ENCODE peak calls at places on chromosomes 3 and 15, in five cellular contexts. A is epithelial cell of esophagus, D is left ventricle myocardium inferior, B is PC-3, L is GM23248. R is an unnamed sample.
A peak's percentile ranks its signal among the peaks of the same experiment; 100 is the strongest.

GRCh38 chr15:69217381-69217780 is 56.9 kb downstream of the GLCE start:
- DNase-seq in D (no peak), A (no peak), L (no peak), B (no peak), R (no peak)

GRCh38 chr15:60412807-60413597 is 15.2 kb upstream of the ANXA2 start:
- DNase-seq in A (peak; percentile 39), D (no peak), B (no peak), L (peak; percentile 51), R (peak; percentile 61)

GRCh38 chr3:154324919-154325318 is 632 bp upstream of the DHX36 start:
- DNase-seq in D (no peak), L (peak; percentile 23), B (no peak), A (no peak), R (no peak)

GRCh38 chr15:36921484-36922091 is 178.8 kb downstream of the MEIS2 start:
- DNase-seq in B (no peak), A (no peak), D (no peak), L (no peak), R (no peak)

GRCh38 chr3:44957986-44958385 is 18.0 kb downstream of the ZDHHC3 start:
- DNase-seq in A (no peak), D (no peak), B (no peak), L (no peak), R (no peak)

GRCh38 chr15:100861511-100861991 is 18.1 kb upstream of the ALDH1A3 start:
- DNase-seq in B (no peak), A (no peak), L (no peak), D (peak; percentile 45), R (no peak)

GRCh38 chr15:101250931-101251829 is 668 bp downstream of the CHSY1 start:
- DNase-seq in D (no peak), B (peak; percentile 41), A (peak; percentile 47), L (peak; percentile 81), R (no peak)

GRCh38 chr3:36923523-36923943 is 21.3 kb downstream of the TRANK1 start:
- DNase-seq in L (no peak), D (no peak), B (no peak), A (no peak), R (no peak)

GRCh38 chr3:103227651-103228050 is 792.8 kb downstream of the ZPLD1 start:
- DNase-seq in A (no peak), B (no peak), L (no peak), D (no peak), R (no peak)

GRCh38 chr3:116337229-116337628 is 108.1 kb downstream of the LSAMP start:
- DNase-seq in B (peak; percentile 5), A (no peak), D (no peak), L (no peak), R (no peak)

GRCh38 chr3:142963266-142964149 is at the start of gene PAQR9:
- DNase-seq in A (peak; percentile 36), L (peak; percentile 72), B (no peak), D (peak; percentile 27), R (no peak)

GRCh38 chr15:77612958-77613601 is 19.6 kb downstream of the LINGO1 start:
- DNase-seq in B (no peak), D (no peak), A (no peak), L (no peak), R (no peak)

GRCh38 chr3:55476515-55476914 is 10.6 kb downstream of the WNT5A start:
- DNase-seq in L (peak; percentile 81), A (peak; percentile 55), D (no peak), B (peak; percentile 62), R (peak; percentile 75)

GRCh38 chr3:172391592-172392302 is 56.5 kb downstream of the GHSR start:
- DNase-seq in D (no peak), B (no peak), L (peak; percentile 47), A (peak; percentile 21), R (peak; percentile 57)

GRCh38 chr15:56249080-56249479 is 5.4 kb upstream of the RFX7 start:
- DNase-seq in A (peak; percentile 82), B (peak; percentile 42), L (peak; percentile 75), D (no peak), R (peak; percentile 62)

GRCh38 chr3:108125550-108126071 is 34.8 kb upstream of the CD47 start:
- DNase-seq in D (no peak), A (no peak), L (no peak), B (no peak), R (no peak)

GRCh38 chr3:184050217-184050847 is 2.5 kb upstream of the HTR3C start:
- DNase-seq in A (peak; percentile 8), L (no peak), D (no peak), B (peak; percentile 26), R (no peak)

GRCh38 chr3:23172059-23172458 is 31.1 kb upstream of the UBE2E2 start:
- DNase-seq in L (no peak), B (peak; percentile 70), A (peak; percentile 42), D (no peak), R (no peak)

GRCh38 chr3:47661121-47661752 is 82.6 kb upstream of the CSPG5 start:
- DNase-seq in B (peak; percentile 73), A (peak; percentile 48), D (no peak), L (peak; percentile 87), R (peak; percentile 50)
- H3K4me3 ChIP-seq in B (no peak overlapping the region), A (no peak overlapping the region), D (no peak overlapping the region), L (no peak overlapping the region), R (no peak overlapping the region)

GRCh38 chr3:64563776-64564175 is 124.0 kb downstream of the ADAMTS9 start:
- DNase-seq in L (no peak), A (no peak), B (no peak), D (no peak), R (no peak)
- H3K4me3 ChIP-seq in L (no peak overlapping the region), A (no peak overlapping the region), B (no peak overlapping the region), D (no peak overlapping the region), R (no peak overlapping the region)

GRCh38 chr15:76258460-76258859 is 52.8 kb downstream of the ETFA start:
- DNase-seq in A (no peak), L (no peak), B (no peak), D (no peak), R (no peak)

GRCh38 chr15:76259392-76259791 is 51.9 kb downstream of the ETFA start:
- DNase-seq in B (no peak), D (no peak), A (no peak), L (no peak), R (no peak)

DNA sequence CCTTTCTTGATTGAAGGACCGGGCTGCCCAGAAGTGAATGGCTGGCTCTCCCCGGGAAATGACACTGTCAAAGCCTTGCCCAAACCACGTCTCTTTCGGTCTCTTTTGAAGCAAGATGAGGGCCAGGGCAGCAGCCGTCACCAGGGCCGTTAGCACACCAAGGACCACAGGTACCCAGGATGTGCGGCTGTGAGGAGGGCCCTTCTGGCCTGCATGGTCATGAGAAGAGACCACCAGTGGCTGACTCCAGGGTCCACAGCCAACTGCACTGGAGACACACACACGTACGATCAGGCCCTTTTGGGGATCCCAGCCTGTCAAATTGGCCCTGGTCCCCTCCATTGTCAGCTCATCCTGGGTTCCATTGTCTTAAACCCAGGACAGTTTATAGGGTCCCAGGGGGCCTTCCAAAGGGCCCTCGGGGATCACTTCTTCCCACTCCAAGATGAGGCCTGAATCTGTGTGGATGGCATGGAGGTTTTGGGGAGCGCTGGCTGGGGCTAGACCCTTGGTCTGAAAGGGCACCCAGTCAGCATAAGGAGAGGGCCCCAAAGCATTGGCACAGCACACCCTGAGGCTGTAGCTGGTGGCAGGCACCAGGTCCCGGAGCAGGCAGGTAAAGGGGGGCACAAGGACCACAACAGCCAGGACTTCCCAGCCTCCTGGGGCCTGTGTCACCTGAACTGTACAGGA is 50.9 kb downstream of the ETFA start:
- DNase-seq in A (no peak), L (no peak), B (no peak), D (no peak), R (no peak)
- H3K4me3 ChIP-seq in A (no peak overlapping the region), L (no peak overlapping the region), B (no peak overlapping the region), D (no peak overlapping the region), R (no peak overlapping the region)

DNA sequence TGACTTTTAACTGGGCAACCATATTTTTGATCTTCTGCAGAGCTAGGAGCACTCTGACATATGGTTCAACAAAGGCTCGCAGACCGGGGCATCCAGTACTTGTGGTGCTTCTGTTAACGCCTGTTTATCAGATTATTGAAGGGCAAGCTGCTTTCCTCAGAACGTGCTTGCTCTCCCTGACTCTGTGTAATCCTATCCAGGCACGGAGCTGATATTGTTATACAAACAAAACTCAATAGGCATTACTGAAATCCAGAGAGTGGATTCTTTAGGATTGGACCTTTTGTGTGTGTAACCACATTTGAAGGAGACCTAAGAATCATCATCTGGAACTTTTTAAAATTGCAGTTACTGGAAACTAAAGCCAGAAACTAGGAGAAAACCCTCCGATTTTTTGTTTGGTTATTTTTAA is 246.5 kb downstream of the PTPRG start:
- DNase-seq in B (no peak), L (no peak), A (no peak), D (no peak), R (peak; percentile 43)
- H3K4me3 ChIP-seq in B (no peak overlapping the region), L (no peak overlapping the region), A (no peak overlapping the region), D (no peak overlapping the region), R (no peak overlapping the region)